ENCODE peak calls at places on chromosome 6, in seven cellular contexts. F, U, H, D, R, N and O are unnamed samples.
A peak's percentile ranks its signal among the peaks of the same experiment; 100 is the strongest.

GRCh38 chr6:24740861-24741260 is 21.9 kb upstream of the C6orf62 start:
- DNase-seq in F (no peak), U (no peak), H (no peak), D (no peak), R (no peak), N (no peak), O (no peak)

GRCh38 chr6:19995575-19996257 is 158.5 kb downstream of the ID4 start:
- DNase-seq in F (no peak), U (no peak), H (no peak), D (no peak), R (no peak), N (peak; percentile 98), O (no peak)

GRCh38 chr6:169964440-169965212 is 213.2 kb downstream of the ERMARD start:
- DNase-seq in F (no peak), U (no peak), H (no peak), D (no peak), R (no peak), N (no peak), O (no peak)

GRCh38 chr6:70312165-70312564 is 9.3 kb upstream of the COL9A1 start:
- DNase-seq in F (peak; percentile 51), U (peak; percentile 34), H (no peak), D (no peak), R (peak; percentile 51), N (no peak), O (no peak)

GRCh38 chr6:81326856-81327561 is 425.5 kb downstream of the TENT5A start:
- DNase-seq in F (no peak), U (no peak), H (no peak), D (no peak), R (peak; percentile 1), N (no peak), O (no peak)

GRCh38 chr6:167097770-167098169 is 25.1 kb upstream of the CCR6 start:
- DNase-seq in F (no peak), U (no peak), H (no peak), D (no peak), R (no peak), N (no peak), O (no peak)

GRCh38 chr6:16800942-16801341 is 39.7 kb upstream of the ATXN1 start:
- DNase-seq in F (peak; percentile 56), U (no peak), H (no peak), D (no peak), R (no peak), N (no peak), O (no peak)

GRCh38 chr6:142958343-142958742 is 13.4 kb upstream of the HIVEP2 start:
- DNase-seq in F (no peak), U (no peak), H (no peak), D (no peak), R (no peak), N (no peak), O (no peak)

GRCh38 chr6:127684501-127684900 is 107.5 kb downstream of the C6orf58 start:
- DNase-seq in F (no peak), U (no peak), H (no peak), D (no peak), R (no peak), N (no peak), O (no peak)

GRCh38 chr6:128696651-128697391 is 176.4 kb upstream of the PTPRK start:
- DNase-seq in F (peak; percentile 63), U (peak; percentile 33), H (no peak), D (no peak), R (no peak), N (no peak), O (no peak)

GRCh38 chr6:37324131-37325033 is 29.4 kb upstream of the RNF8 start:
- DNase-seq in F (peak; percentile 36), U (no peak), H (no peak), D (no peak), R (no peak), N (no peak), O (no peak)

GRCh38 chr6:164532546-164533362 is 776.7 kb downstream of the C6orf118 start:
- DNase-seq in F (no peak), U (no peak), H (no peak), D (no peak), R (no peak), N (peak; percentile 72), O (no peak)

GRCh38 chr6:69421270-69421669 is 375.5 kb downstream of the LMBRD1 start:
- DNase-seq in F (no peak), U (no peak), H (no peak), D (no peak), R (no peak), N (no peak), O (no peak)

GRCh38 chr6:22929228-22929627 is 359.9 kb downstream of the HDGFL1 start:
- DNase-seq in F (no peak), U (no peak), H (no peak), D (no peak), R (peak; percentile 12), N (no peak), O (no peak)

GRCh38 chr6:158635427-158636073 is 9.0 kb downstream of the DYNLT1 start:
- DNase-seq in F (no peak), U (no peak), H (no peak), D (no peak), R (no peak), N (no peak), O (no peak)

GRCh38 chr6:53937461-53937860 is 142.7 kb downstream of the LRRC1 start:
- DNase-seq in F (no peak), U (no peak), H (no peak), D (no peak), R (no peak), N (no peak), O (no peak)

GRCh38 chr6:149716181-149716580 is 1.7 kb downstream of the LATS1 start:
- DNase-seq in F (no peak), U (no peak), H (no peak), D (no peak), R (peak; percentile 28), N (no peak), O (no peak)

GRCh38 chr6:73525546-73526330 is 4.9 kb upstream of the EEF1A1 start:
- DNase-seq in F (peak; percentile 18), U (no peak), H (no peak), D (no peak), R (no peak), N (no peak), O (no peak)